ENCODE peak calls at places on chromosomes 2 and 18, in nine cellular contexts. C, A, D, N, P, Y, O, G and M are unnamed samples. For H3K4me1, the result is how much of the 10 kb centered on the place peaks cover.

GRCh38 chr18:69216390-69216789 is 184.3 kb upstream of the DOK6 start:
- DNase-seq in C (no peak), A (no peak), D (no peak), N (no peak), P (no peak), Y (peak), O (no peak), G (no peak), M (no peak)

GRCh38 chr18:63297678-63298392 is 21.7 kb downstream of the BCL2 start:
- DNase-seq in C (no peak), A (no peak), D (no peak), N (no peak), P (no peak), Y (peak), O (no peak), G (no peak), M (no peak)

GRCh38 chr2:130759906-130760753 is 4.8 kb downstream of the AMER3 start:
- DNase-seq in C (peak), A (no peak), D (no peak), N (peak), P (no peak), Y (no peak), O (no peak), G (peak), M (no peak)

GRCh38 chr2:27109083-27109482 is 9.8 kb downstream of the CGREF1 start:
- DNase-seq in C (no peak), A (no peak), D (no peak), N (no peak), P (no peak), Y (no peak), O (no peak), G (no peak), M (no peak)

GRCh38 chr18:3265564-3266033 is 3.7 kb downstream of the MYL12B start:
- DNase-seq in C (no peak), A (no peak), D (no peak), N (peak), P (no peak), Y (peak), O (no peak), G (no peak), M (no peak)

GRCh38 chr2:40450066-40450841 is 1.6 kb downstream of the SLC8A1 start:
- DNase-seq in C (peak), A (no peak), D (no peak), N (peak), P (peak), Y (peak), O (no peak), G (peak), M (no peak)

GRCh38 chr2:24874025-24874424 is 46.0 kb downstream of the ADCY3 start:
- DNase-seq in C (no peak), A (no peak), D (no peak), N (no peak), P (no peak), Y (no peak), O (no peak), G (no peak), M (no peak)

GRCh38 chr2:99275882-99276281 is 20.4 kb upstream of the LYG2 start:
- DNase-seq in C (no peak), A (no peak), D (no peak), N (no peak), P (no peak), Y (no peak), O (no peak), G (no peak), M (no peak)

GRCh38 chr2:47198985-47199451 is 43.9 kb upstream of the STPG4 start:
- DNase-seq in C (peak), A (no peak), D (no peak), N (peak), P (no peak), Y (peak), O (no peak), G (no peak), M (no peak)

GRCh38 chr2:164890533-164890932 is 48.9 kb upstream of the COBLL1 start:
- DNase-seq in C (no peak), A (no peak), D (no peak), N (no peak), P (no peak), Y (peak), O (no peak), G (no peak), M (no peak)

GRCh38 chr2:234963785-234964615 is 12.2 kb downstream of the SH3BP4 start:
- DNase-seq in C (peak), A (peak), D (no peak), N (peak), P (no peak), Y (peak), O (no peak), G (no peak), M (no peak)

GRCh38 chr18:35672897-35673296 is 91.4 kb downstream of the GALNT1 start:
- DNase-seq in C (peak), A (peak), D (no peak), N (peak), P (no peak), Y (peak), O (no peak), G (no peak), M (no peak)

GRCh38 chr2:66532972-66533868 is 98.3 kb downstream of the MEIS1 start:
- DNase-seq in C (no peak), A (no peak), D (no peak), N (no peak), P (no peak), Y (peak), O (no peak), G (no peak), M (no peak)

GRCh38 chr2:217929757-217930707 is 72.8 kb downstream of the TNS1 start:
- DNase-seq in C (no peak), A (no peak), D (no peak), N (no peak), P (no peak), Y (peak), O (no peak), G (no peak), M (no peak)

GRCh38 chr2:197866449-197866848 is 62.1 kb downstream of the PLCL1 start:
- DNase-seq in C (no peak), A (no peak), D (no peak), N (no peak), P (no peak), Y (no peak), O (no peak), G (no peak), M (no peak)

GRCh38 chr18:63253018-63253417 is 66.6 kb downstream of the BCL2 start:
- DNase-seq in C (no peak), A (no peak), D (no peak), N (no peak), P (no peak), Y (no peak), O (no peak), G (no peak), M (no peak)

GRCh38 chr2:179449010-179449409 is 184.4 kb upstream of the SESTD1 start:
- DNase-seq in C (no peak), A (no peak), D (no peak), N (no peak), P (no peak), Y (no peak), O (no peak), G (no peak), M (no peak)

DNA sequence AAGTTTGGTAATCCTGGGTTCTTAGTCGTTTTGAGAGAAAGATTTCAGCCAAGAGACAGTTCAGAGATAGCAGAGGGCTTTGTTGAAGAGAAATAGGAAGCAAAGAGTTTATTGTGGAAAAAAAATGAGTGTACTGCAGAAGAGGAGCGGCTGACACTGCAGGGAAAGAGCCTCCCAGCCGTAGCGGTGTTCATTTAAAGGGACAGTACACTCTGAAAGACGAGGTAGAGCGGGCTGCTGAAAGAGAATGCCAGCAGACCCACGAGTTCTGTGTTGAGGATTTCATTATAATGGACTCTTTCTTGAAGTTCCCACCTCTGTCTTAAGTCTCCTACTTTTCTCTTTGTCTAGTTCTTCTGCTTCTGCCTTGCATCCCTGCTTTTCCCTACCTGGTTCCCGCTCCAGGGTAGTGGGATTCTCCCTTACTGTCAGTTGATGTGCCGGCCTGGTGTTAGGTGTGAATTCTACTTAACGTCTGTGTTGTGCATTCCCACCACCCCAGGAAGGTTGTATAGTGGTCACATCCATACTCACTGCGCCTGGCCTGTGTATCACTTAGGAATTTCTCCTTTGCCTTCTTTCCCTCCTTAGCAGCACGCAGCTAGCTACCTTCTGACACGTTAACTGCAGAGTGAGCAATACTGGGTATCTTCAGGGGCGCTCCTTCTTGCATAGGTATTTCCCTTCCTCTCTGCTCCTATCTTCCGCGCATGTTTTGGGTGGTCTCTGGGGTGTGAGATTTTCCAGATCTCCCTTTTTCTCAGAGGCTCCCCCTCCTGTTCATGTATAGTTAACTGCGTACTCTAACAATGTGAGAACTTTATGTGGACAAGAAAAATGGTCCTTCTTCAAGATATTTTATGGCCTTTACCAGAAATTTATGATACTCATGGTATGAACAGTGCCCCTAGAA is 164.5 kb downstream of the PTH2R start:
- DNase-seq in C (no peak), A (no peak), D (no peak), N (no peak), P (no peak), Y (no peak), O (no peak), G (no peak), M (no peak)
- H3K4me3 ChIP-seq in C (no peak), A (no peak), D (no peak), N (no peak), P (no peak), Y (no peak), O (no peak), G (no peak), M (no peak)

GRCh38 chr2:241102239-241102803 is at the start of gene MTERF4:
- DNase-seq in C (peak), A (peak), D (peak), N (peak), P (peak), Y (peak), O (peak), G (peak), M (peak)
- TF ChIP-seq CTCF in C (no peak), A (no peak), D (no peak), N (no peak), P (no peak), Y (no peak), O (no peak), G (no peak), M (no peak)

GRCh38 chr2:68776124-68776523 is 41.5 kb downstream of the ARHGAP25 start:
- DNase-seq in C (no peak), A (no peak), D (no peak), N (no peak), P (peak), Y (no peak), O (no peak), G (no peak), M (no peak)
- H3K4me1 ChIP-seq in C (under half), A (under half), D (under half), N (under half), P (half or more), Y (under half), O (under half), G (under half), M (under half)

DNA sequence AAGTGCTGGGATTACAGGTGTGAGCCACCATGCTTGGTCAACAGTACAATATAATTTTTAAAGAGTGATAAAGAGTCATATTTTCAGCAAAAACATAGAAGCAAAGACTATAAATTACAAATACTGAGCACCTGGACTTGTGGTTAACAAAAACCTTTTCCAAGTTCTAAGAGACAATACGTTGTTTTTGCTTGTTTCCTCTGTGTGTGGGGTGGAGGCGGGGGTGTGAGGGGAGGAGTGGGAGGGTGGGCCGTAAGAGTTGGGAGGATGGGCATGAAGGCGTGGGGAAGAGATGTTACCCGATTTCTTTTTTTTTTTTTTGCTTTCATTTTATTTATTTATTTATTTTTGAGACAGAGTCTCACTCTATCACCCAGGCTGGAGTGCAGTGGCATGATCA is 78.0 kb upstream of the WIPF1 start:
- DNase-seq in C (no peak), A (no peak), D (no peak), N (no peak), P (no peak), Y (no peak), O (no peak), G (no peak), M (no peak)
- H3K4me3 ChIP-seq in C (no peak), A (no peak), D (no peak), N (no peak), P (no peak), Y (no peak), O (no peak), G (no peak), M (no peak)